ENCODE peak calls at places on chromosomes 3 and 15, in seven cellular contexts. J is uterus, I is SJSA1, B is neuronal stem cell, W is upper lobe of right lung, V is mesendoderm, C is WERI-Rb-1. A is an unnamed sample.

GRCh38 chr3:138594150-138594934 is at the start of gene CEP70:
- DNase-seq in C (peak; percentile 95), J (peak; percentile 96), B (peak; percentile 87), I (peak; percentile 93), V (peak; percentile 97), W (peak; percentile 97), A (peak; percentile 84)

GRCh38 chr3:71628571-71628970 is 45.0 kb upstream of the FOXP1 start:
- DNase-seq in J (no peak), B (no peak), I (no peak), V (no peak), W (no peak), C (no peak), A (no peak)

GRCh38 chr3:124601189-124601588 is 129.1 kb upstream of the UMPS start:
- DNase-seq in B (no peak), C (no peak), I (no peak), V (no peak), W (no peak), J (no peak), A (no peak)

GRCh38 chr3:112770026-112770626 is 76.5 kb downstream of the CD200R1L start:
- DNase-seq in W (no peak), B (no peak), J (peak; percentile 54), C (no peak), V (peak; percentile 66), I (no peak), A (no peak)

GRCh38 chr3:106510206-106510605 is 641.4 kb upstream of the CBLB start:
- DNase-seq in V (no peak), B (no peak), W (no peak), I (no peak), C (no peak), J (no peak), A (peak; percentile 16)

GRCh38 chr3:58350627-58351013 is 17.9 kb downstream of the PXK start:
- DNase-seq in B (no peak), C (no peak), J (no peak), I (no peak), W (no peak), V (no peak), A (no peak)

GRCh38 chr3:197309528-197310361 is 11.3 kb upstream of the DLG1 start:
- DNase-seq in I (peak; percentile 89), C (no peak), V (no peak), W (no peak), B (no peak), J (peak; percentile 31), A (no peak)

GRCh38 chr15:101328001-101328400 is 33.0 kb upstream of the SNRPA1 start:
- DNase-seq in W (peak; percentile 46), C (no peak), V (no peak), B (no peak), J (no peak), I (no peak), A (no peak)

GRCh38 chr15:52068004-52068403 is 44.6 kb downstream of the BCL2L10 start:
- DNase-seq in I (no peak), J (no peak), C (no peak), V (no peak), W (no peak), B (no peak), A (no peak)

GRCh38 chr3:24156466-24156865 is 211.4 kb downstream of the NR1D2 start:
- DNase-seq in B (no peak), I (peak; percentile 69), J (no peak), W (no peak), C (no peak), V (peak; percentile 76), A (no peak)

GRCh38 chr3:15521573-15521965 is at the start of gene COLQ:
- DNase-seq in J (no peak), W (no peak), V (peak; percentile 39), I (no peak), C (no peak), B (no peak), A (no peak)

GRCh38 chr3:140234256-140234655 is 299.3 kb downstream of the CLSTN2 start:
- DNase-seq in B (no peak), W (no peak), J (no peak), V (no peak), C (no peak), I (no peak), A (no peak)

GRCh38 chr3:128585189-128585588 is 65.4 kb downstream of the RPN1 start:
- DNase-seq in V (peak; percentile 44), C (no peak), I (no peak), J (no peak), W (no peak), B (no peak), A (no peak)

GRCh38 chr3:178396318-178396717 is 139.9 kb upstream of the KCNMB2 start:
- DNase-seq in C (no peak), V (no peak), J (no peak), B (no peak), W (no peak), I (no peak), A (no peak)

GRCh38 chr3:102415553-102415952 is 19.3 kb upstream of the ZPLD1 start:
- DNase-seq in I (no peak), B (no peak), J (no peak), C (no peak), V (no peak), W (no peak), A (no peak)

GRCh38 chr3:38396239-38396638 is 49.7 kb downstream of the XYLB start:
- DNase-seq in I (no peak), B (no peak), C (no peak), J (no peak), V (no peak), W (no peak), A (no peak)

GRCh38 chr15:83300826-83301225 is 16.4 kb upstream of the BNC1 start:
- DNase-seq in I (no peak), W (no peak), V (no peak), C (no peak), J (no peak), B (no peak), A (no peak)

GRCh38 chr15:97909291-97909891 is 51.1 kb upstream of the ARRDC4 start:
- DNase-seq in B (peak; percentile 63), I (peak; percentile 23), V (peak; percentile 75), J (peak; percentile 39), W (peak; percentile 75), C (peak; percentile 44), A (peak; percentile 59)

GRCh38 chr15:85607842-85608241 is 186.9 kb downstream of the KLHL25 start:
- DNase-seq in I (peak; percentile 68), V (no peak), C (no peak), B (no peak), J (peak; percentile 61), W (no peak), A (no peak)

GRCh38 chr3:15438988-15439387 is 11.6 kb downstream of the EAF1 start:
- DNase-seq in C (no peak), V (no peak), J (no peak), W (no peak), B (no peak), I (no peak), A (no peak)

GRCh38 chr3:78455737-78456136 is 1312.1 kb downstream of the ROBO1 start:
- DNase-seq in V (no peak), C (no peak), W (no peak), J (no peak), I (no peak), B (no peak), A (no peak)

GRCh38 chr15:96339662-96340347 is 9.3 kb downstream of the NR2F2 start:
- DNase-seq in C (no peak), V (no peak), I (peak; percentile 59), B (no peak), J (no peak), W (no peak), A (no peak)
- H3K4me3 ChIP-seq in C (no peak overlapping the region), V (no peak overlapping the region), I (peak overlapping the region; percentile 55), B (no peak overlapping the region), J (peak overlapping the region; percentile 90), W (peak overlapping the region; percentile 56), A (peak overlapping the region; percentile 48)

DNA sequence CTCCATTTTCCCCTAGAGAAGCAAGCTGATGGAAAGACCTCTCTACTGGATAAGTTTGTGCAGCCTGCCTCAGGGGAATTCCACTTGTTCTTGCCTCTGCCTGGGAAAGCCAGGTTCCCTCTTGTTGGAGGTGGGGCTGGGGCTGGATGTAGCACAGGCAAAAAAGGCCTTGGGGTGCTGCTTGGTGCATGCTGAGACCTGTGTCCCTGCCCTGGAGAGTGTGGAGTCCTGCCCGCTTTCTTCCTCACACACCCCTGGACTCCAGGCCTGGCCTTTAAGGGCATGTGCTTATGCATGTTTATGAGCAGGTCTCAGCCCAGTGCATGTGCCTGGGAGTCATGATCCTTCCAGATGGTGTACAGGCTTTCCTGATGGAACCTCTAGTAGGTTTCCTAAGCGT is 23.5 kb upstream of the JMJD7 start:
- DNase-seq in C (peak; percentile 36), V (no peak), B (no peak), I (no peak), J (no peak), W (no peak), A (no peak)
- H3K27ac ChIP-seq in C (no peak overlapping the region), V (no peak overlapping the region), B (no peak overlapping the region), I (no peak overlapping the region), J (peak overlapping the region; percentile 62), W (no peak overlapping the region), A (no peak overlapping the region)

GRCh38 chr15:45114076-45114750 is at the start of the genes DUOX2 and DUOXA2:
- DNase-seq in W (peak; percentile 64), V (no peak), B (no peak), C (peak; percentile 26), I (no peak), J (no peak), A (no peak)

GRCh38 chr15:45112143-45112591 is 1.8 kb downstream of the DUOX2 start:
- DNase-seq in W (no peak), C (no peak), V (no peak), I (no peak), J (no peak), B (no peak), A (no peak)

GRCh38 chr15:45111390-45112142 is 2.4 kb downstream of the DUOX2 start:
- DNase-seq in W (peak; percentile 64), J (no peak), C (no peak), V (no peak), B (no peak), I (no peak), A (no peak)

GRCh38 chr15:45113380-45113990 is 487 bp downstream of the DUOX2 start:
- DNase-seq in I (no peak), C (no peak), V (no peak), W (peak; percentile 44), B (no peak), J (no peak), A (no peak)

GRCh38 chr15:45112592-45113379 is 1.2 kb downstream of the DUOX2 start:
- DNase-seq in B (no peak), C (peak; percentile 20), I (no peak), W (peak; percentile 65), V (no peak), J (no peak), A (no peak)
- H3K4me3 ChIP-seq in B (peak overlapping the region; percentile 54), C (peak overlapping the region; percentile 30), I (no peak overlapping the region), W (no peak overlapping the region), V (no peak overlapping the region), J (no peak overlapping the region), A (peak overlapping the region; percentile 17)

DNA sequence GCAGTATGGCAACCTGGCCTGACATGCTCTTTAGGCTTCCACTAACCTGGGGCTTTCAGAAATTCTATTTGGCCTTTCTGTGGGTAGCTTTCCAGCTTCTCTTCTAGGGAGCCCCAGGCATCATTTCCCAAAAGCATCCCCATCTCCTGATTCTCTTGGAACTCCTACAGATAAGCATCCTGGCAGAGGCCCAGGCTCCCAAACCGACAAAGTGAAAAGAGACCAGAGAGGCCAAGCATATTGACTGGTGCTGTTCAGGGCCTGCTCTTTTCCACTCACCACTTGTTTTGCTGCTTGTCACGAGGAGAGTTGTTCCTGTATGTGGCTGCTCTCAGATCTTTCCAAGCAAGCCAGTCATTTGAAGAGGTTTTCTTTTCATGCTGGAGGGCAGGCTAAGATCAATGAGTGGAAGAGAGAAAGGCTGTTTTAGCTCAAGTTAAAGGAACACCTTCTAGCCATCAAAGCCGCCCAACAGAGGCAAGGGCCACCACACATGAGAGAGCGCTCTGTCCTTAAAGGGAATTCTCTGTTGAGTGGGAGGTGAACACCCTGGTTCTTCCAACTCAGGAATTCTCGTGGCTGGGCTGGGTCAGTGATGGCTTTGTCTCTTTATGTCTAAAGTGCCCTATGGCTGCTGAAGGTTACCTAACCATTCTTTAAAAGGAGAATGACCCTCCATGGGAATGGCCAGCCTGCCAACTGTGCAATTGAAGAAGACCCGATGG is 31.1 kb upstream of the NR2E3 start:
- DNase-seq in J (no peak), B (no peak), C (no peak), W (no peak), I (no peak), V (no peak), A (no peak)
- H3K27ac ChIP-seq in J (no peak overlapping the region), B (no peak overlapping the region), C (no peak overlapping the region), W (no peak overlapping the region), I (no peak overlapping the region), V (no peak overlapping the region), A (no peak overlapping the region)

A was measured in tibial nerve.